ENCODE peak calls at places on chromosomes 13 and 19, in five cellular contexts. One of them, this sample, is unnamed.

GRCh38 chr19:50315773-50316448 is 13.3 kb downstream of the KCNC3 start:
- DNase-seq in transverse colon: no peak
- DNase-seq in brain microvascular endothelial cell: no peak
- DNase-seq in activated CD4-positive, alpha-beta T cell treated with anti-CD3 and anti-CD28 coated beads, Interleukin-2, amount 50 U/mL, for 1 hour: no peak
- DNase-seq in T-helper 9 cell: no peak
- DNase-seq in this sample: no peak

GRCh38 chr19:52070496-52070895 is 21.9 kb upstream of the ZNF432 start:
- DNase-seq in activated CD4-positive, alpha-beta T cell treated with anti-CD3 and anti-CD28 coated beads, Interleukin-2, amount 50 U/mL, for 1 hour: no peak
- DNase-seq in T-helper 9 cell: no peak
- DNase-seq in transverse colon: no peak
- DNase-seq in brain microvascular endothelial cell: peak
- DNase-seq in this sample: peak

GRCh38 chr13:44819245-44819644 is 170.0 kb downstream of the NUFIP1 start:
- DNase-seq in activated CD4-positive, alpha-beta T cell treated with anti-CD3 and anti-CD28 coated beads, Interleukin-2, amount 50 U/mL, for 1 hour: no peak
- DNase-seq in brain microvascular endothelial cell: peak
- DNase-seq in T-helper 9 cell: no peak
- DNase-seq in transverse colon: no peak
- DNase-seq in this sample: peak

GRCh38 chr19:43639507-43640423 is at the start of gene CADM4:
- DNase-seq in transverse colon: peak
- DNase-seq in brain microvascular endothelial cell: no peak
- DNase-seq in T-helper 9 cell: peak
- DNase-seq in activated CD4-positive, alpha-beta T cell treated with anti-CD3 and anti-CD28 coated beads, Interleukin-2, amount 50 U/mL, for 1 hour: peak
- DNase-seq in this sample: no peak

GRCh38 chr13:42420304-42420703 is 148.4 kb downstream of the AKAP11 start:
- DNase-seq in brain microvascular endothelial cell: no peak
- DNase-seq in T-helper 9 cell: no peak
- DNase-seq in activated CD4-positive, alpha-beta T cell treated with anti-CD3 and anti-CD28 coated beads, Interleukin-2, amount 50 U/mL, for 1 hour: no peak
- DNase-seq in transverse colon: no peak
- DNase-seq in this sample: no peak

GRCh38 chr19:41991025-41991424 is 3.0 kb downstream of the ATP1A3 start:
- DNase-seq in transverse colon: no peak
- DNase-seq in activated CD4-positive, alpha-beta T cell treated with anti-CD3 and anti-CD28 coated beads, Interleukin-2, amount 50 U/mL, for 1 hour: no peak
- DNase-seq in brain microvascular endothelial cell: no peak
- DNase-seq in T-helper 9 cell: no peak
- DNase-seq in this sample: no peak

GRCh38 chr13:75132800-75133695 is 348.9 kb downstream of the TBC1D4 start:
- DNase-seq in T-helper 9 cell: no peak
- DNase-seq in activated CD4-positive, alpha-beta T cell treated with anti-CD3 and anti-CD28 coated beads, Interleukin-2, amount 50 U/mL, for 1 hour: no peak
- DNase-seq in transverse colon: no peak
- DNase-seq in brain microvascular endothelial cell: no peak
- DNase-seq in this sample: no peak

GRCh38 chr13:50713849-50714248 is 129.6 kb downstream of the DLEU7 start:
- DNase-seq in brain microvascular endothelial cell: peak
- DNase-seq in T-helper 9 cell: no peak
- DNase-seq in transverse colon: peak
- DNase-seq in activated CD4-positive, alpha-beta T cell treated with anti-CD3 and anti-CD28 coated beads, Interleukin-2, amount 50 U/mL, for 1 hour: no peak
- DNase-seq in this sample: peak

GRCh38 chr19:19051478-19052213 is 12.1 kb upstream of the SLC25A42 start:
- DNase-seq in brain microvascular endothelial cell: no peak
- DNase-seq in transverse colon: no peak
- DNase-seq in activated CD4-positive, alpha-beta T cell treated with anti-CD3 and anti-CD28 coated beads, Interleukin-2, amount 50 U/mL, for 1 hour: no peak
- DNase-seq in T-helper 9 cell: no peak
- DNase-seq in this sample: no peak

GRCh38 chr19:5294403-5295160 is 46.0 kb downstream of the PTPRS start:
- DNase-seq in activated CD4-positive, alpha-beta T cell treated with anti-CD3 and anti-CD28 coated beads, Interleukin-2, amount 50 U/mL, for 1 hour: no peak
- DNase-seq in transverse colon: no peak
- DNase-seq in T-helper 9 cell: no peak
- DNase-seq in brain microvascular endothelial cell: no peak
- DNase-seq in this sample: no peak

GRCh38 chr19:5913739-5914357 is at the start of gene CAPS:
- DNase-seq in brain microvascular endothelial cell: no peak
- DNase-seq in activated CD4-positive, alpha-beta T cell treated with anti-CD3 and anti-CD28 coated beads, Interleukin-2, amount 50 U/mL, for 1 hour: no peak
- DNase-seq in T-helper 9 cell: no peak
- DNase-seq in transverse colon: peak
- DNase-seq in this sample: peak

GRCh38 chr13:19052931-19053330 is 128.7 kb downstream of the TUBA3C start:
- DNase-seq in transverse colon: no peak
- DNase-seq in brain microvascular endothelial cell: no peak
- DNase-seq in activated CD4-positive, alpha-beta T cell treated with anti-CD3 and anti-CD28 coated beads, Interleukin-2, amount 50 U/mL, for 1 hour: no peak
- DNase-seq in T-helper 9 cell: no peak
- DNase-seq in this sample: no peak

GRCh38 chr19:13882841-13883240 is 5.9 kb downstream of the NANOS3 start:
- DNase-seq in activated CD4-positive, alpha-beta T cell treated with anti-CD3 and anti-CD28 coated beads, Interleukin-2, amount 50 U/mL, for 1 hour: no peak
- DNase-seq in T-helper 9 cell: no peak
- DNase-seq in brain microvascular endothelial cell: no peak
- DNase-seq in transverse colon: no peak
- DNase-seq in this sample: no peak

GRCh38 chr19:40241809-40242384 is 15.4 kb upstream of the CCNP start:
- DNase-seq in activated CD4-positive, alpha-beta T cell treated with anti-CD3 and anti-CD28 coated beads, Interleukin-2, amount 50 U/mL, for 1 hour: no peak
- DNase-seq in T-helper 9 cell: no peak
- DNase-seq in transverse colon: no peak
- DNase-seq in brain microvascular endothelial cell: no peak
- DNase-seq in this sample: peak

GRCh38 chr19:18775586-18776287 is 15.4 kb downstream of the COMP start:
- DNase-seq in brain microvascular endothelial cell: peak
- DNase-seq in transverse colon: no peak
- DNase-seq in T-helper 9 cell: no peak
- DNase-seq in activated CD4-positive, alpha-beta T cell treated with anti-CD3 and anti-CD28 coated beads, Interleukin-2, amount 50 U/mL, for 1 hour: no peak
- DNase-seq in this sample: peak

GRCh38 chr19:1038995-1039645 is 787 bp upstream of the ABCA7 start:
- DNase-seq in T-helper 9 cell: no peak
- DNase-seq in brain microvascular endothelial cell: no peak
- DNase-seq in activated CD4-positive, alpha-beta T cell treated with anti-CD3 and anti-CD28 coated beads, Interleukin-2, amount 50 U/mL, for 1 hour: no peak
- DNase-seq in transverse colon: no peak
- DNase-seq in this sample: peak

GRCh38 chr13:29418026-29418425 is 177.5 kb downstream of the SLC7A1 start:
- DNase-seq in activated CD4-positive, alpha-beta T cell treated with anti-CD3 and anti-CD28 coated beads, Interleukin-2, amount 50 U/mL, for 1 hour: no peak
- DNase-seq in T-helper 9 cell: no peak
- DNase-seq in transverse colon: no peak
- DNase-seq in brain microvascular endothelial cell: no peak
- DNase-seq in this sample: no peak

GRCh38 chr13:80141114-80141849 is 199.6 kb downstream of the SPRY2 start:
- DNase-seq in brain microvascular endothelial cell: peak
- DNase-seq in transverse colon: no peak
- DNase-seq in T-helper 9 cell: no peak
- DNase-seq in activated CD4-positive, alpha-beta T cell treated with anti-CD3 and anti-CD28 coated beads, Interleukin-2, amount 50 U/mL, for 1 hour: no peak
- DNase-seq in this sample: peak

GRCh38 chr13:105059786-105060185 is 1475.7 kb downstream of the EFNB2 start:
- DNase-seq in transverse colon: no peak
- DNase-seq in activated CD4-positive, alpha-beta T cell treated with anti-CD3 and anti-CD28 coated beads, Interleukin-2, amount 50 U/mL, for 1 hour: no peak
- DNase-seq in T-helper 9 cell: no peak
- DNase-seq in brain microvascular endothelial cell: no peak
- DNase-seq in this sample: no peak

GRCh38 chr19:53612762-53613526 is 18.9 kb upstream of the DPRX start:
- DNase-seq in transverse colon: no peak
- DNase-seq in brain microvascular endothelial cell: no peak
- DNase-seq in activated CD4-positive, alpha-beta T cell treated with anti-CD3 and anti-CD28 coated beads, Interleukin-2, amount 50 U/mL, for 1 hour: no peak
- DNase-seq in T-helper 9 cell: no peak
- DNase-seq in this sample: no peak

GRCh38 chr13:63497601-63498000 is 2082.0 kb upstream of the PCDH20 start:
- DNase-seq in brain microvascular endothelial cell: no peak
- DNase-seq in activated CD4-positive, alpha-beta T cell treated with anti-CD3 and anti-CD28 coated beads, Interleukin-2, amount 50 U/mL, for 1 hour: no peak
- DNase-seq in T-helper 9 cell: no peak
- DNase-seq in transverse colon: no peak
- DNase-seq in this sample: peak

GRCh38 chr19:12065100-12065538 is 588 bp downstream of the ZNF844 start:
- DNase-seq in T-helper 9 cell: no peak
- DNase-seq in brain microvascular endothelial cell: peak
- DNase-seq in transverse colon: peak
- DNase-seq in activated CD4-positive, alpha-beta T cell treated with anti-CD3 and anti-CD28 coated beads, Interleukin-2, amount 50 U/mL, for 1 hour: no peak
- DNase-seq in this sample: peak

GRCh38 chr13:34000955-34001354 is 183.0 kb downstream of the RFC3 start:
- DNase-seq in activated CD4-positive, alpha-beta T cell treated with anti-CD3 and anti-CD28 coated beads, Interleukin-2, amount 50 U/mL, for 1 hour: no peak
- DNase-seq in transverse colon: no peak
- DNase-seq in brain microvascular endothelial cell: no peak
- DNase-seq in T-helper 9 cell: no peak
- DNase-seq in this sample: no peak

GRCh38 chr13:21657538-21657937 is 13.3 kb upstream of the FGF9 start:
- DNase-seq in brain microvascular endothelial cell: peak
- DNase-seq in transverse colon: no peak
- DNase-seq in T-helper 9 cell: no peak
- DNase-seq in activated CD4-positive, alpha-beta T cell treated with anti-CD3 and anti-CD28 coated beads, Interleukin-2, amount 50 U/mL, for 1 hour: no peak
- DNase-seq in this sample: peak

GRCh38 chr19:39397360-39398296 is 6.5 kb downstream of the MED29 start:
- DNase-seq in activated CD4-positive, alpha-beta T cell treated with anti-CD3 and anti-CD28 coated beads, Interleukin-2, amount 50 U/mL, for 1 hour: peak
- DNase-seq in brain microvascular endothelial cell: peak
- DNase-seq in transverse colon: peak
- DNase-seq in T-helper 9 cell: peak
- DNase-seq in this sample: peak

GRCh38 chr19:33675501-33676124 is 53.9 kb downstream of the CHST8 start:
- DNase-seq in brain microvascular endothelial cell: no peak
- DNase-seq in transverse colon: no peak
- DNase-seq in activated CD4-positive, alpha-beta T cell treated with anti-CD3 and anti-CD28 coated beads, Interleukin-2, amount 50 U/mL, for 1 hour: no peak
- DNase-seq in T-helper 9 cell: no peak
- DNase-seq in this sample: no peak

GRCh38 chr13:112724788-112725345 is 35.0 kb downstream of the ATP11A start:
- DNase-seq in T-helper 9 cell: no peak
- DNase-seq in activated CD4-positive, alpha-beta T cell treated with anti-CD3 and anti-CD28 coated beads, Interleukin-2, amount 50 U/mL, for 1 hour: no peak
- DNase-seq in brain microvascular endothelial cell: no peak
- DNase-seq in transverse colon: no peak
- DNase-seq in this sample: no peak

GRCh38 chr19:4972509-4973230 is 3.8 kb downstream of the KDM4B start:
- DNase-seq in activated CD4-positive, alpha-beta T cell treated with anti-CD3 and anti-CD28 coated beads, Interleukin-2, amount 50 U/mL, for 1 hour: no peak
- DNase-seq in T-helper 9 cell: no peak
- DNase-seq in transverse colon: no peak
- DNase-seq in brain microvascular endothelial cell: no peak
- DNase-seq in this sample: peak

GRCh38 chr13:101424381-101425155 is 8.3 kb upstream of the NALCN start:
- DNase-seq in T-helper 9 cell: no peak
- DNase-seq in activated CD4-positive, alpha-beta T cell treated with anti-CD3 and anti-CD28 coated beads, Interleukin-2, amount 50 U/mL, for 1 hour: no peak
- DNase-seq in transverse colon: no peak
- DNase-seq in brain microvascular endothelial cell: no peak
- DNase-seq in this sample: peak

GRCh38 chr13:50762969-50763568 is 80.4 kb downstream of the DLEU7 start:
- DNase-seq in activated CD4-positive, alpha-beta T cell treated with anti-CD3 and anti-CD28 coated beads, Interleukin-2, amount 50 U/mL, for 1 hour: no peak
- DNase-seq in brain microvascular endothelial cell: no peak
- DNase-seq in transverse colon: no peak
- DNase-seq in T-helper 9 cell: no peak
- DNase-seq in this sample: no peak

GRCh38 chr19:558770-559439 is 13.5 kb upstream of the BSG start:
- DNase-seq in T-helper 9 cell: no peak
- DNase-seq in brain microvascular endothelial cell: no peak
- DNase-seq in transverse colon: peak
- DNase-seq in activated CD4-positive, alpha-beta T cell treated with anti-CD3 and anti-CD28 coated beads, Interleukin-2, amount 50 U/mL, for 1 hour: no peak
- DNase-seq in this sample: peak

GRCh38 chr19:45705115-45705514 is 12.6 kb downstream of the QPCTL start:
- DNase-seq in T-helper 9 cell: no peak
- DNase-seq in transverse colon: no peak
- DNase-seq in brain microvascular endothelial cell: no peak
- DNase-seq in activated CD4-positive, alpha-beta T cell treated with anti-CD3 and anti-CD28 coated beads, Interleukin-2, amount 50 U/mL, for 1 hour: no peak
- DNase-seq in this sample: no peak